ENCODE peak calls at places on chromosomes 13 and 19, in seven cellular contexts. E, S, N, L, H, W and T are unnamed samples.

GRCh38 chr13:32804673-32805260 is 211.5 kb upstream of the KL start:
- DNase-seq in E (no peak), S (no peak), N (no peak), L (peak), H (no peak), W (no peak), T (no peak)

GRCh38 chr19:22595918-22596341 is 38.2 kb upstream of the ZNF492 start:
- DNase-seq in E (no peak), S (no peak), N (peak), L (no peak), H (no peak), W (peak), T (peak)

GRCh38 chr19:17830567-17831418 is 9.5 kb upstream of the INSL3 start:
- DNase-seq in E (peak), S (peak), N (peak), L (no peak), H (peak), W (no peak), T (no peak)

GRCh38 chr13:25682221-25682620 is 310.4 kb downstream of the ATP8A2 start:
- DNase-seq in E (no peak), S (no peak), N (no peak), L (no peak), H (no peak), W (no peak), T (no peak)

GRCh38 chr13:98253526-98253925 is 76.5 kb upstream of the RNF113B start:
- DNase-seq in E (no peak), S (no peak), N (no peak), L (no peak), H (no peak), W (no peak), T (peak)

GRCh38 chr13:69857188-69857821 is 250.3 kb upstream of the ATXN8OS start:
- DNase-seq in E (no peak), S (no peak), N (no peak), L (peak), H (peak), W (no peak), T (no peak)

GRCh38 chr19:55406869-55407624 is 541 bp downstream of the UBE2S start:
- DNase-seq in E (peak), S (peak), N (peak), L (no peak), H (no peak), W (peak), T (peak)

GRCh38 chr13:99215466-99215865 is 14.8 kb downstream of the UBAC2 start:
- DNase-seq in E (no peak), S (no peak), N (no peak), L (no peak), H (no peak), W (no peak), T (no peak)

GRCh38 chr19:29612801-29613595 is 6.9 kb downstream of the POP4 start:
- DNase-seq in E (peak), S (no peak), N (no peak), L (no peak), H (no peak), W (no peak), T (no peak)

GRCh38 chr13:114102521-114103288 is 29.7 kb downstream of the RASA3 start:
- DNase-seq in E (peak), S (no peak), N (no peak), L (no peak), H (no peak), W (peak), T (no peak)

DNA sequence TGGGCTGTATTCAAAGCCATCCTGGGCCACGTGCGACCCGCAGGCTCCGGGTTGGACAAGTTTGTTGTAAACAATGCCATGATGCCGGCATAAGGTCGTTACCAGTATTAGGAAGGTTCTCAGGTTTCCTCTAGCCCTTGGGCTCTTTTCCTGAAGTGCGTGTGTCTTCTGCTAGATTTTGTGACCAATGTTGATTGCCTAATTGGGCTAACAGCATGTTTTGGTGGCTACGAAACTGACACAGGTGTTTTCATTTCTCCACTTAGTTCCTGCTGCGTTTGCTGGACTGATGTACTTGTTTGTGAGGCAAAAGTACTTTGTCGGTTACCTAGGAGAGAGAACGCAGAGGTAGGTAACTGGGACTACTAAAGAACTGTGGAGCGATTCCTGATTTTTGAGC is 20.3 kb downstream of the ALOX5AP start:
- DNase-seq in E (no peak), S (no peak), N (no peak), L (no peak), H (no peak), W (no peak), T (no peak)
- H3K4me3 ChIP-seq in E (no peak), S (peak), N (no peak), L (no peak), H (no peak), W (no peak), T (no peak)

DNA sequence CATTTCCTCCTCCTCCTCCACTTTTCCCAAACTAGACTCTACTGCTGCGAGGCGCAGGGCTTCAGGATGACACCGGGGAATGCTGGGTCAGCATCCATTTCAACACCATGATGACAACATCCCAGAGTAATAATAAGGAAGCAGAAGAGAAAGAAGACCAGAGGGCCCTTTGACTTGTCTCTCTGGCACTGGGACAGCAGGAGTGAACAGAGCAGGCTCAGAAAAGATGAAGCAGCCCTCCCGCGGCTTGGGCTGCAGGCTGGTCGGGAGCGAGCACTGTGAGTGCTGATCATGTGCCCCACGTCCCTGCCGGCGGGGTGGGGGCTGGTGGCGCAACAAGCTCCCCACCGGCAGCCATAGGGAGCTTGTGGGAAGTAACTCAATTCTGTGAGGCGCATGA is 30.5 kb downstream of the RANBP3 start:
- DNase-seq in E (peak), S (no peak), N (peak), L (no peak), H (no peak), W (peak), T (no peak)
- H3K4me3 ChIP-seq in E (no peak), S (no peak), N (no peak), L (no peak), H (no peak), W (no peak), T (no peak)

DNA sequence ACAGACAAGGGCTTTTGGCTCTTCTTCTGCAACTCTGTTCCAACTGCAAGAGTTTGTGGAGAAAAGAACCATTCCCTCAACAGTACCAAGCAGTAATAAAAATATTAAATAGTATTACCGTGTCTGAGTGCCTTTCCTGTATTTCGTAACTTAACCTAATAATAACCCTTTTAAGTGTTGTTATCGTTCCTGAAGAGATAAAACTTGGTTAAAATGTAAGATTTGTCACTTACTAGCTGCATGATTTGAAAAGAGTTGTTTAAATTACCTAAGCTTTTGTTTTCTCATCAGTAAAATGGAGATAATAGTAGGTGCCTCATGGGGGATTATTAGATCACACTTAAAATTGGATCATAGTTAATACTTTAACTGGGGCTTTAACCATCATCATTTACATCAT is 447.2 kb downstream of the GPC5 start:
- DNase-seq in E (no peak), S (no peak), N (no peak), L (no peak), H (no peak), W (no peak), T (no peak)
- H3K4me3 ChIP-seq in E (no peak), S (no peak), N (no peak), L (no peak), H (no peak), W (no peak), T (no peak)

GRCh38 chr13:112710855-112711527 is 21.2 kb downstream of the ATP11A start:
- DNase-seq in E (peak), S (no peak), N (no peak), L (no peak), H (no peak), W (peak), T (no peak)
- H3K4me3 ChIP-seq in E (no peak), S (peak), N (peak), L (peak), H (peak), W (peak), T (peak)

GRCh38 chr19:1514295-1514661 is 1.5 kb upstream of the ADAMTSL5 start:
- DNase-seq in E (no peak), S (no peak), N (no peak), L (no peak), H (no peak), W (no peak), T (no peak)

GRCh38 chr19:1513492-1514294 is 874 bp upstream of the ADAMTSL5 start:
- DNase-seq in E (no peak), S (peak), N (no peak), L (peak), H (peak), W (no peak), T (no peak)

GRCh38 chr19:1511318-1511988 is 1.4 kb downstream of the ADAMTSL5 start:
- DNase-seq in E (no peak), S (no peak), N (no peak), L (no peak), H (no peak), W (no peak), T (no peak)

GRCh38 chr19:1511989-1512338 is 855 bp downstream of the ADAMTSL5 start:
- DNase-seq in E (no peak), S (no peak), N (no peak), L (no peak), H (no peak), W (no peak), T (no peak)

DNA sequence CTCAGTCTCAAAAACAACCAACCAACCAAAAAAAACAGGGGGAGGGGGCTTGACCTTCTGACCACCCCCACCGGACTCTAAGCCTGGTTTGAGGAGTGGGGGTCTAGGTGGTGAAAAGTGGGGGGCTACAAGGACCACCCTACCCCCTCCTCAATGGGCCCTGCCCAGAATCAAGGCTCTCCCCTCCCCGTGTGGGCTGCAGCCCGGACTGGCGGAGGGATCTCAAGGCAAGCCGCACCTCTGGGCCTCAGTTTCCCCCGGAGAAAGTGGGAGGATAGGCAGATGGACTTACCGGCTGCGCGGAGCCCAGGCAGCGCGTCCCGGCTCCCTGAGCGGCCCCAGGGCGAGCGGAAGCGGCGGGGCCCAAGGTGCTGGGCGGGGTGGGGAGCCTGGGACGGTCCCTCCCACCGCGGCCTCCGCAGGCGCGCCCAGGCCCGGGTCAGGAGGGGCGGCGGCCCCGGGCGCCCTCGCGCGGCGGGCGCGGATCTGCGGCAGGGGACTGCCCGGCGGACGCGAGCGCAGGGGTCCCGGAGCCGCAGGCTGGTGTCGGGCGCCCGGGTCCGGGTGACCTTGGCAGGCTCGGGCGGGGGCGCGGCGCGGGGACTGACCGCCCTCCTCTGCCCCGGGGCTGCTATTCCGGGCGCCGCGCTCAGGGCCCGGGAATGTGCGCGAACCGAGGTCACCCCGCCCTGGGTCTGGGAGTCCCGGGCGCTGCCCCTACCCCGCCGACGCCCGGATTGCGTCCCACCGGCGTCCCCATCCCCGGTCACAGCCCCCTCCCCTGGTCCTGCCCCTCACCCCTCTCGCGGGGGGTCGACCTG is at the start of gene ADAMTSL5:
- DNase-seq in E (no peak), S (peak), N (no peak), L (peak), H (peak), W (no peak), T (no peak)
- H3K4me3 ChIP-seq in E (no peak), S (peak), N (peak), L (peak), H (peak), W (peak), T (peak)

GRCh38 chr13:34383728-34384127 is 558.3 kb upstream of the NBEA start:
- DNase-seq in E (no peak), S (no peak), N (no peak), L (no peak), H (no peak), W (no peak), T (no peak)
- H3K4me3 ChIP-seq in E (no peak), S (no peak), N (no peak), L (no peak), H (no peak), W (no peak), T (no peak)

GRCh38 chr19:1455336-1456120 is 5.6 kb downstream of the APC2 start:
- DNase-seq in E (peak), S (peak), N (peak), L (peak), H (peak), W (no peak), T (no peak)
- H3K4me3 ChIP-seq in E (no peak), S (peak), N (no peak), L (no peak), H (no peak), W (no peak), T (no peak)